ENCODE peak calls at places on chromosomes 1 and 21, in five cellular contexts. Y is neural progenitor cell, U is SJSA1, C is ovary, Z is thoracic aorta. K is an unnamed sample.

GRCh38 chr1:9145021-9145668 is 16.2 kb upstream of the GPR157 start:
- DNase-seq in Y (no peak), U (no peak), C (peak; percentile 63), Z (no peak), K (no peak)

GRCh38 chr1:219041141-219041540 is 132.5 kb upstream of the LYPLAL1 start:
- DNase-seq in Y (no peak), U (peak; percentile 87), C (no peak), Z (no peak), K (no peak)

GRCh38 chr1:184621262-184621661 is 133.4 kb downstream of the EDEM3 start:
- DNase-seq in Y (no peak), U (no peak), C (peak; percentile 67), Z (no peak), K (no peak)

GRCh38 chr1:84253041-84253440 is 48.5 kb upstream of the SAMD13 start:
- DNase-seq in Y (no peak), U (peak; percentile 19), C (no peak), Z (no peak), K (no peak)

GRCh38 chr1:15833069-15833679 is 14.3 kb upstream of the SPEN start:
- DNase-seq in Y (no peak), U (peak; percentile 11), C (peak; percentile 75), Z (no peak), K (peak; percentile 20)

GRCh38 chr1:63731117-63732043 is 42.4 kb upstream of the ROR1 start:
- DNase-seq in Y (no peak), U (peak; percentile 98), C (peak; percentile 22), Z (no peak), K (no peak)

GRCh38 chr1:173112129-173112528 is 61.4 kb upstream of the TNFSF18 start:
- DNase-seq in Y (no peak), U (no peak), C (no peak), Z (no peak), K (no peak)

GRCh38 chr21:42617476-42617875 is 35.9 kb upstream of the PDE9A start:
- DNase-seq in Y (no peak), U (no peak), C (no peak), Z (no peak), K (no peak)

GRCh38 chr1:198699167-198700015 is 60.6 kb downstream of the PTPRC start:
- DNase-seq in Y (peak; percentile 70), U (peak; percentile 39), C (no peak), Z (no peak), K (peak; percentile 35)

GRCh38 chr1:43214465-43215444 is 42.6 kb downstream of the CFAP57 start:
- DNase-seq in Y (no peak), U (no peak), C (no peak), Z (no peak), K (no peak)

GRCh38 chr1:232201024-232201423 is 428.9 kb downstream of the SIPA1L2 start:
- DNase-seq in Y (no peak), U (no peak), C (no peak), Z (no peak), K (no peak)

GRCh38 chr1:113153116-113153803 is 80.3 kb downstream of the LRIG2 start:
- DNase-seq in Y (no peak), U (no peak), C (no peak), Z (no peak), K (peak; percentile 47)

GRCh38 chr1:43558346-43558841 is 27.7 kb downstream of the PTPRF start:
- DNase-seq in Y (peak; percentile 77), U (no peak), C (peak; percentile 49), Z (no peak), K (peak; percentile 65)

GRCh38 chr1:85448358-85448757 is 16.6 kb downstream of the DDAH1 start:
- DNase-seq in Y (no peak), U (no peak), C (no peak), Z (no peak), K (no peak)

GRCh38 chr1:11648039-11648438 is 6.2 kb downstream of the FBXO2 start:
- DNase-seq in Y (no peak), U (no peak), C (no peak), Z (no peak), K (no peak)

GRCh38 chr1:199685369-199685768 is 342.1 kb upstream of the NR5A2 start:
- DNase-seq in Y (no peak), U (peak; percentile 47), C (no peak), Z (no peak), K (no peak)

GRCh38 chr1:107139833-107140702 is 771 bp upstream of the NTNG1 start:
- DNase-seq in Y (peak; percentile 69), U (peak; percentile 10), C (no peak), Z (no peak), K (peak; percentile 10)

GRCh38 chr1:90579212-90579802 is 137.8 kb downstream of the BARHL2 start:
- DNase-seq in Y (peak; percentile 59), U (peak; percentile 11), C (no peak), Z (no peak), K (no peak)

GRCh38 chr1:1212780-1213152 is 1.2 kb downstream of the TNFRSF4 start:
- DNase-seq in Y (no peak), U (no peak), C (no peak), Z (no peak), K (no peak)

GRCh38 chr1:38929476-38929875 is 12.2 kb downstream of the RHBDL2 start:
- DNase-seq in Y (peak; percentile 63), U (no peak), C (no peak), Z (no peak), K (no peak)

GRCh38 chr1:104906141-104906540 is 1156.4 kb downstream of the AMY1C start:
- DNase-seq in Y (no peak), U (no peak), C (no peak), Z (no peak), K (no peak)

GRCh38 chr1:22539510-22540118 is 23.7 kb upstream of the EPHA8 start:
- DNase-seq in Y (no peak), U (no peak), C (no peak), Z (no peak), K (no peak)
- H3K4me3 ChIP-seq in Y (no peak overlapping the region), U (no peak overlapping the region), C (no peak overlapping the region), Z (no peak overlapping the region), K (no peak overlapping the region)

GRCh38 chr21:25980710-25981109 is 189.9 kb downstream of the APP start:
- DNase-seq in Y (no peak), U (no peak), C (no peak), Z (no peak), K (no peak)
- H3K36me3 ChIP-seq in Y (peaks cover 15% of the 10 kb centered on the region), U (peaks cover 27% of the 10 kb centered on the region), C (no peaks in the 10 kb centered on the region), Z (peaks cover under 1% of the 10 kb centered on the region), K (peaks cover 3% of the 10 kb centered on the region)

GRCh38 chr1:214570442-214570841 is 19.0 kb upstream of the PTPN14 start:
- DNase-seq in Y (no peak), U (peak; percentile 42), C (no peak), Z (no peak), K (no peak)

GRCh38 chr1:214571281-214571680 is 19.9 kb upstream of the PTPN14 start:
- DNase-seq in Y (no peak), U (no peak), C (no peak), Z (no peak), K (no peak)

GRCh38 chr1:214569357-214570004 is 18.1 kb upstream of the PTPN14 start:
- DNase-seq in Y (no peak), U (no peak), C (no peak), Z (no peak), K (no peak)

GRCh38 chr1:214574598-214575411 is 23.4 kb upstream of the PTPN14 start:
- DNase-seq in Y (no peak), U (no peak), C (no peak), Z (no peak), K (no peak)

GRCh38 chr1:214573386-214574358 is 22.3 kb upstream of the PTPN14 start:
- DNase-seq in Y (no peak), U (no peak), C (no peak), Z (no peak), K (no peak)
- H3K27ac ChIP-seq in Y (no peak overlapping the region), U (no peak overlapping the region), C (no peak overlapping the region), Z (no peak overlapping the region), K (no peak overlapping the region)

GRCh38 chr1:221719278-221719597 is 22.7 kb downstream of the DUSP10 start:
- DNase-seq in Y (no peak), U (no peak), C (no peak), Z (no peak), K (no peak)

GRCh38 chr1:221718391-221719277 is 23.3 kb downstream of the DUSP10 start:
- DNase-seq in Y (peak; percentile 25), U (peak; percentile 95), C (no peak), Z (no peak), K (no peak)

GRCh38 chr1:221715321-221716169 is 26.3 kb downstream of the DUSP10 start:
- DNase-seq in Y (peak; percentile 32), U (peak; percentile 87), C (no peak), Z (no peak), K (no peak)

GRCh38 chr1:221716713-221717490 is 25.0 kb downstream of the DUSP10 start:
- DNase-seq in Y (no peak), U (no peak), C (no peak), Z (no peak), K (no peak)

DNA sequence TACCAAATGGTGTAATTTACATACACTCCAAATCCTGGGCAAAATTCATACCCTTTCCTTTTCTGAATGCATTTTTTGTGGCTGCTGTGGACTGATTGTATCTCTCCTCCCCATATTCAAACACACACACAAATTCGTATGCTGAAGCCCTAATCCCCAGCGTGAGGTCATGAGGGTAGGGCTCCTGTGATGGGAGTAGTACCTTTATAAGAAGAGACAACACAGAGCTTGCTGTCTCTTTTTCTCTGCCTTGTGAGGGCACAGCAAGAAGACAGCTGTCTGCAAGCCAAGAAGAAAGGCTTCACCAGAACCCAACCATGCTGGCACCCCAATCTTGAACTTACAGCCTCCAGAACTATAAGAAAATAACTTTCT is 24.4 kb downstream of the DUSP10 start:
- DNase-seq in Y (no peak), U (no peak), C (no peak), Z (no peak), K (no peak)
- H3K4me3 ChIP-seq in Y (no peak overlapping the region), U (no peak overlapping the region), C (no peak overlapping the region), Z (no peak overlapping the region), K (no peak overlapping the region)

DNA sequence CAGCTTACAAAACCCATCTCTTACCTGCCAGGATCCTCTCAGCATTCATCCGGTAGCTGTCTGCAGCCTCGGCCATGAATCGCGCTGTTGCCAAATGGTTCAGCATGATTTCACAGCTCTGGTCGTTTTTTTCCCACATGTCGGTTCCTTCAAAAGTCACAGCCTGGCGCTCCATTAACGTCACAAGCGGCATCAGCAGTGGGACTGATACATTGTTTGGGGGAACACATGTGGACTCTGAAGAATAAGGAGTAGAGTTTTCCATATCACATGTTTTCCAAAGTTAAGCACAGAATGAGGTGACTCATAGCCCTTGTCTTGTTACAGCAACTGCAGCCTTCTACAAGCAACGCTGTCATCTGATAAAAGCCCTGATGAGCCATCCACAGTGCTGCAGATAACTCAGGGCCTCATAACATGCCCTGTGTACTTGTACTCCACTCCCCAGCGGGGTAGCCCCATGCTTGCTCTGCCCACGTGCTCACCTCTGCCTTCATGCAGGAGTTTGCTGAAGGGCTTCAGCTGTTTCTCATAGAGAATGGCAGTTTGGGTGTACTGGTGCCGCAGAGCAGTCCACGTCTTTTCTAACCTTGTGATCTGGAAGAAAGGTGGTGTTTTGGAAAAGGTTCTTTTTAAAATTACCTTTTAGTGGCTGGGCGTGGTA is 114.2 kb downstream of the BCAR3 start:
- DNase-seq in Y (no peak), U (peak; percentile 16), C (no peak), Z (no peak), K (peak; percentile 45)
- H3K36me3 ChIP-seq in Y (no peaks in the 10 kb centered on the region), U (peaks cover 95% of the 10 kb centered on the region), C (no peaks in the 10 kb centered on the region), Z (peaks cover 40% of the 10 kb centered on the region), K (peaks cover 7% of the 10 kb centered on the region)

K was measured in thyroid gland.